ENCODE peak calls at places on chromosomes 11 and 22, in ten cellular contexts. N is A549, Z is endothelial cell of umbilical vein, F is IMR-90, J is right lobe of liver, R is body of pancreas, K is transverse colon, A is GM12878, P is heart left ventricle, S is adrenal gland. H is an unnamed sample. For H3K4me1, the result is how much of the 10 kb centered on the place peaks cover.

GRCh38 chr22:37193629-37194191 is 5.7 kb upstream of the C1QTNF6 start:
- DNase-seq in N (no peak), Z (peak), F (peak), J (no peak), R (peak), K (peak), A (no peak), P (no peak), S (peak), H (peak)

GRCh38 chr11:74820763-74821162 is 72.1 kb downstream of the RNF169 start:
- DNase-seq in N (no peak), Z (peak), F (peak), J (no peak), R (no peak), K (no peak), A (no peak), P (no peak), S (no peak), H (no peak)

GRCh38 chr11:69664901-69665300 is 10.3 kb downstream of the LTO1 start:
- DNase-seq in N (no peak), Z (no peak), F (no peak), J (peak), R (no peak), K (no peak), A (no peak), P (no peak), S (no peak), H (peak)

GRCh38 chr11:46505741-46506485 is 87.9 kb downstream of the AMBRA1 start:
- DNase-seq in N (no peak), Z (no peak), F (peak), J (no peak), R (no peak), K (no peak), A (no peak), P (no peak), S (no peak), H (no peak)

GRCh38 chr22:20254975-20255946 is 12.9 kb downstream of the RTN4R start:
- DNase-seq in N (no peak), Z (no peak), F (no peak), J (no peak), R (no peak), K (no peak), A (no peak), P (no peak), S (no peak), H (no peak)

GRCh38 chr11:16000065-16000464 is 356.3 kb downstream of the SOX6 start:
- DNase-seq in N (no peak), Z (peak), F (peak), J (no peak), R (no peak), K (no peak), A (no peak), P (no peak), S (no peak), H (no peak)

GRCh38 chr11:59689015-59689414 is 20.2 kb upstream of the PATL1 start:
- DNase-seq in N (no peak), Z (no peak), F (no peak), J (no peak), R (no peak), K (no peak), A (no peak), P (no peak), S (no peak), H (no peak)

GRCh38 chr11:12112731-12113130 is 2.3 kb downstream of the MICAL2 start:
- DNase-seq in N (no peak), Z (no peak), F (no peak), J (no peak), R (no peak), K (no peak), A (no peak), P (no peak), S (no peak), H (no peak)

GRCh38 chr22:23220485-23221350 is 40.4 kb downstream of the BCR start:
- DNase-seq in N (no peak), Z (peak), F (peak), J (no peak), R (no peak), K (peak), A (no peak), P (no peak), S (no peak), H (peak)

GRCh38 chr11:93526691-93527583 is 16.3 kb downstream of the SMCO4 start:
- DNase-seq in N (no peak), Z (no peak), F (no peak), J (no peak), R (no peak), K (no peak), A (no peak), P (no peak), S (no peak), H (no peak)

GRCh38 chr11:38221295-38221694 is 1623.3 kb upstream of the RAG2 start:
- DNase-seq in N (no peak), Z (no peak), F (no peak), J (no peak), R (no peak), K (no peak), A (no peak), P (no peak), S (no peak), H (no peak)

GRCh38 chr11:19651654-19652053 is 61.0 kb upstream of the NAV2 start:
- DNase-seq in N (no peak), Z (no peak), F (peak), J (no peak), R (no peak), K (no peak), A (no peak), P (no peak), S (no peak), H (no peak)

GRCh38 chr11:29018631-29019030 is 910.4 kb downstream of the METTL15 start:
- DNase-seq in N (peak), Z (peak), F (peak), J (no peak), R (no peak), K (no peak), A (no peak), P (no peak), S (no peak), H (no peak)

GRCh38 chr11:17369685-17370243 is 18.2 kb downstream of the NCR3LG1 start:
- DNase-seq in N (no peak), Z (no peak), F (no peak), J (no peak), R (no peak), K (no peak), A (no peak), P (no peak), S (no peak), H (no peak)

GRCh38 chr11:13759050-13759449 is 90.6 kb downstream of the FAR1 start:
- DNase-seq in N (no peak), Z (no peak), F (no peak), J (no peak), R (no peak), K (no peak), A (no peak), P (no peak), S (no peak), H (no peak)

GRCh38 chr11:98701541-98701940 is 319.2 kb upstream of the CNTN5 start:
- DNase-seq in N (no peak), Z (no peak), F (no peak), J (no peak), R (no peak), K (no peak), A (no peak), P (no peak), S (no peak), H (no peak)

GRCh38 chr22:38017272-38017920 is 33.0 kb upstream of the SOX10 start:
- DNase-seq in N (no peak), Z (peak), F (peak), J (peak), R (peak), K (peak), A (no peak), P (peak), S (peak), H (peak)

GRCh38 chr22:50714631-50715179 is 23.3 kb upstream of the ACR start:
- DNase-seq in N (no peak), Z (no peak), F (no peak), J (peak), R (no peak), K (no peak), A (no peak), P (no peak), S (no peak), H (no peak)

GRCh38 chr11:128481135-128481534 is 106.2 kb downstream of the ETS1 start:
- DNase-seq in N (no peak), Z (no peak), F (peak), J (no peak), R (no peak), K (no peak), A (no peak), P (no peak), S (no peak), H (no peak)

GRCh38 chr11:109040303-109040702 is 375.4 kb downstream of the DDX10 start:
- DNase-seq in N (no peak), Z (no peak), F (no peak), J (no peak), R (no peak), K (no peak), A (no peak), P (no peak), S (no peak), H (no peak)

GRCh38 chr11:117256573-117256972 is 24.1 kb downstream of the RNF214 start:
- DNase-seq in N (no peak), Z (no peak), F (peak), J (no peak), R (no peak), K (no peak), A (no peak), P (no peak), S (no peak), H (no peak)

GRCh38 chr11:87722756-87723599 is 452.3 kb downstream of the RAB38 start:
- DNase-seq in N (no peak), Z (peak), F (peak), J (no peak), R (no peak), K (peak), A (no peak), P (no peak), S (peak), H (no peak)

GRCh38 chr11:124799384-124800225 is 601 bp downstream of the MSANTD2 start:
- DNase-seq in N (no peak), Z (peak), F (peak), J (peak), R (peak), K (peak), A (no peak), P (peak), S (peak), H (peak)

GRCh38 chr22:22203048-22203971 is 41.3 kb upstream of the VPREB1 start:
- DNase-seq in N (no peak), Z (no peak), F (no peak), J (no peak), R (no peak), K (no peak), A (no peak), P (no peak), S (no peak), H (no peak)

GRCh38 chr11:95371147-95371546 is 140.1 kb upstream of the SESN3 start:
- DNase-seq in N (no peak), Z (no peak), F (no peak), J (no peak), R (no peak), K (no peak), A (no peak), P (no peak), S (no peak), H (no peak)

GRCh38 chr11:17389205-17389956 is 922 bp upstream of the KCNJ11 start:
- DNase-seq in N (peak), Z (peak), F (peak), J (peak), R (peak), K (peak), A (no peak), P (peak), S (peak), H (peak)

GRCh38 chr22:46780453-46780852 is 18.0 kb downstream of the TBC1D22A start:
- DNase-seq in N (no peak), Z (no peak), F (no peak), J (no peak), R (no peak), K (no peak), A (no peak), P (no peak), S (peak), H (no peak)

GRCh38 chr11:36347384-36347906 is 51.4 kb downstream of the PRR5L start:
- DNase-seq in N (no peak), Z (no peak), F (no peak), J (no peak), R (no peak), K (no peak), A (no peak), P (no peak), S (no peak), H (no peak)

GRCh38 chr11:112129656-112130055 is 34.2 kb downstream of the IL18 start:
- DNase-seq in N (no peak), Z (no peak), F (no peak), J (no peak), R (no peak), K (no peak), A (no peak), P (no peak), S (peak), H (no peak)

GRCh38 chr22:45441158-45441557 is 27.7 kb downstream of the RIBC2 start:
- DNase-seq in N (peak), Z (peak), F (peak), J (no peak), R (peak), K (peak), A (no peak), P (peak), S (peak), H (no peak)

GRCh38 chr22:43886231-43886630 is 5.6 kb downstream of the PNPLA5 start:
- DNase-seq in N (no peak), Z (no peak), F (no peak), J (no peak), R (no peak), K (no peak), A (no peak), P (no peak), S (no peak), H (no peak)

GRCh38 chr22:33715221-33715620 is 205.1 kb downstream of the LARGE1 start:
- DNase-seq in N (no peak), Z (no peak), F (no peak), J (no peak), R (no peak), K (no peak), A (no peak), P (no peak), S (no peak), H (no peak)

DNA sequence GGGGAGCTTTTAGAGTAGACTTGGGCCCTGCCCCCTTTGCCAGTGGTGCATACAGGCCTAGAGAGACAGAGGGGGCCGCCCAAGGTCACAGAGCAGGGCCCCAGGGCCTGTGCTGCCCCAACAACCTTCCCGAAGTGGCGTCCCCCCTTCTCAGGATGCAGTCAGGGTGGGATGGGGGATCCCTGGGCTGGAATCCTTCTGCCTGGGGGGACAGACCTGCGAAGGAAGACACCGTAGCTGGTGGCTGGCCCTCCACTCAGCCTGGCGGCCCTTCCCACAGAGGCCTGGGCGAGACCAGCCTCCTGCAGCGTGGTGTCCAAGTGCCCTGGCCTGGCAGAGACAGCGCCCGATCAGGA is 14.4 kb upstream of the EHD1 start:
- DNase-seq in N (no peak), Z (no peak), F (no peak), J (peak), R (peak), K (no peak), A (no peak), P (no peak), S (no peak), H (no peak)
- TF ChIP-seq POLR2A in N (no peak), Z (no peak), F (no peak), J (no peak), R (no peak), K (no peak), A (no peak), P (peak), S (no peak), H (no peak)

DNA sequence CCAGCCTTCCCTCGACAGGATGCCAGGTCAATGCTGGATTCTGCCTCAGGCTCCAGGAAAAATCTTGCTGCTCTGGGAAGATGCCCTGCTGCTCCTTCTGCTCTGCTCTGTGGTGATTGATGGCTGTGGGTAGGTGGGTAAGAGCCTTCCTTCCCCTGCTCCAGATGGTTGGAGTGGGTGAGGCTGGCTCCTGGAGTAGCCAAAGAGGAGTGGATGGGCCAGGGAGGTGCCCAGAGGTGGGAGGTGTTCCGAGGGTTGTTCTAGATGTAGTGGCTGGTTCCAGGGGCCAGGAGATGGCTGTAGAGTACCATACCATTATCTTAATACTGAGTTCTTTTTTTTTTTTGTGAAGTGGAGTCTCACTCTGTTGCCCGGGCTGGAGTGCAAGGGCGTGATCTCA is 99.6 kb upstream of the THY1 start:
- DNase-seq in N (no peak), Z (no peak), F (no peak), J (no peak), R (no peak), K (no peak), A (no peak), P (no peak), S (no peak), H (no peak)
- H3K4me1 ChIP-seq in N (under half), Z (under half), F (under half), J (under half), R (under half), K (under half), A (under half), P (under half), S (under half), H (under half)

GRCh38 chr22:39092111-39092867 is 4.8 kb upstream of the APOBEC3H start:
- DNase-seq in N (no peak), Z (no peak), F (no peak), J (no peak), R (no peak), K (no peak), A (no peak), P (no peak), S (no peak), H (no peak)

GRCh38 chr22:39091136-39092081 is 5.6 kb upstream of the APOBEC3H start:
- DNase-seq in N (no peak), Z (no peak), F (no peak), J (peak), R (no peak), K (no peak), A (no peak), P (no peak), S (no peak), H (no peak)

GRCh38 chr22:39089928-39090327 is 7.1 kb upstream of the APOBEC3H start:
- DNase-seq in N (no peak), Z (no peak), F (no peak), J (no peak), R (no peak), K (no peak), A (no peak), P (no peak), S (no peak), H (no peak)

GRCh38 chr22:39088688-39089032 is 8.4 kb upstream of the APOBEC3H start:
- DNase-seq in N (no peak), Z (no peak), F (no peak), J (no peak), R (no peak), K (no peak), A (no peak), P (no peak), S (no peak), H (no peak)

DNA sequence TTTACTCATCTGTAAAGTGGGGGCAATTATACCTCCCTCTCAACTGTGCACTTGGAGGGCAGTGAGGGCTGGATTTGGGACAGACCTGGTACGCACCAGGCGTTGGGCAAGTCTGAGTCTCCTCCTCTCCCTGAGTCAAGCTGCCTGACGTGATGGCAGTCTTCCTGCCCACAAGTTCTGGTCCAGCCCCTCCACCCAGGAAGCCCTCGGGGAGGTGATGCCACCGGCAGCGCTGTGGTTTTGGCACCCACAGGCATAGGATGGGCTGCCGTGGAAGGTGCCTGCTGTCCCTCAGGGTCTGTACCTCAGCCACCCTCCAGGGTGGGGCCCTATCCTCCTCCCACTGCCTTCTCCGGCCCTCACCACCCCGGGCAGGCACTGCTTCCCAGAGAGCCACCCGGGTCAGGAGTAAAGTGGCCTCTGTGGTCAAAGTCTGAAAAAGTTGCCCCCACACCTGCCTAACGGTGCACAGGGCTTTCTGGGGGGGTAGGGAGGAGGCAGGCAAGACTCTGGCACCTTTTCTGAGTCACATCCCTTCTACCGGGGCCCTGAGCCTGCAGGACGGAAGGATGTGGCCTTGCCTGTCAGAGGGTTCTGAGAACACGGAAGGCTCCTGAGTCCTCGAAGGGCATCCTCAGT is 6.5 kb upstream of the APOBEC3H start:
- DNase-seq in N (no peak), Z (no peak), F (no peak), J (no peak), R (peak), K (peak), A (no peak), P (peak), S (peak), H (no peak)
- TF ChIP-seq POLR2A in N (no peak), Z (no peak), F (no peak), J (no peak), R (no peak), K (no peak), A (no peak), P (no peak), S (no peak), H (no peak)

GRCh38 chr11:83583953-83584352 is 297.8 kb upstream of the CCDC90B start:
- DNase-seq in N (no peak), Z (no peak), F (peak), J (no peak), R (no peak), K (no peak), A (peak), P (no peak), S (no peak), H (no peak)
- H3K4me1 ChIP-seq in N (under half), Z (under half), F (under half), J (under half), R (under half), K (under half), A (under half), P (under half), S (under half), H (under half)

GRCh38 chr22:17843189-17843588 is 68.9 kb upstream of the BID start:
- DNase-seq in N (no peak), Z (no peak), F (no peak), J (no peak), R (no peak), K (no peak), A (no peak), P (no peak), S (no peak), H (no peak)

GRCh38 chr22:17844150-17844549 is 69.9 kb upstream of the BID start:
- DNase-seq in N (no peak), Z (no peak), F (no peak), J (no peak), R (no peak), K (no peak), A (no peak), P (no peak), S (no peak), H (no peak)

GRCh38 chr22:17845340-17845739 is 71.1 kb upstream of the BID start:
- DNase-seq in N (no peak), Z (no peak), F (no peak), J (no peak), R (no peak), K (no peak), A (no peak), P (no peak), S (no peak), H (no peak)

GRCh38 chr22:17841836-17842235 is 67.6 kb upstream of the BID start:
- DNase-seq in N (no peak), Z (no peak), F (no peak), J (peak), R (no peak), K (no peak), A (no peak), P (no peak), S (no peak), H (no peak)

GRCh38 chr22:17842386-17842785 is 68.1 kb upstream of the BID start:
- DNase-seq in N (no peak), Z (no peak), F (no peak), J (peak), R (no peak), K (peak), A (no peak), P (no peak), S (peak), H (peak)
- TF ChIP-seq POLR2A in N (no peak), Z (no peak), F (no peak), J (peak), R (no peak), K (no peak), A (no peak), P (no peak), S (no peak), H (peak)

DNA sequence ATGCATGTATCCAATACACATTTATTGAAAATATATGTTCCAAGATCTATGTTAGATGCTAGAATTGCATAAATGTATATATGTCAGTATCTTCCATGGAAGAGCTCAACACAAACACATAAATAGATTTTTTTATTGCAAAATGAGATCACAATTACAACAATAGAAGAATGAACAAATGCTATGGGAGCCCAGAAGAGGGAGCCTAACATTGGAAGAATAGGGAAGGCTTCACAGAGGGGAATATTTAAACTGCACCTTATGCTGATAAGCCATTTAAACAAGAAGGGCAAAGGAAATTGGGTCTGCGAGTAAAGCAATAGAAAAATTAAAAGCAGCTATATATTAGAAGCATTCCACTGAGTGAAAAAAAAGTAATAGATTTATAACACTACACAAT is 96.1 kb upstream of the LRRC55 start:
- DNase-seq in N (no peak), Z (peak), F (no peak), J (no peak), R (no peak), K (no peak), A (no peak), P (no peak), S (no peak), H (no peak)
- H3K4me1 ChIP-seq in N (under half), Z (under half), F (under half), J (under half), R (under half), K (under half), A (under half), P (under half), S (under half), H (under half)